ENCODE peak calls at places on chromosome 10, in seven cellular contexts. N, Q, H, P, E, R and F are unnamed samples.
A peak's percentile ranks its signal among the peaks of the same experiment; 100 is the strongest.

GRCh38 chr10:93175490-93175889 is 101.8 kb downstream of the CYP26A1 start:
- DNase-seq in N (no peak), Q (no peak), H (no peak), P (no peak), E (no peak), R (no peak), F (no peak)

GRCh38 chr10:102894491-102895213 is 23.4 kb upstream of the CNNM2 start:
- DNase-seq in N (no peak), Q (no peak), H (no peak), P (no peak), E (no peak), R (no peak), F (no peak)

GRCh38 chr10:478471-479245 is 210.8 kb downstream of the DIP2C start:
- DNase-seq in N (no peak), Q (no peak), H (no peak), P (no peak), E (no peak), R (no peak), F (no peak)

GRCh38 chr10:22597142-22597541 is 117.2 kb downstream of the PIP4K2A start:
- DNase-seq in N (peak; percentile 42), Q (peak; percentile 48), H (no peak), P (no peak), E (no peak), R (no peak), F (no peak)

GRCh38 chr10:9342865-9343450 is 1288.5 kb downstream of the GATA3 start:
- DNase-seq in N (peak; percentile 18), Q (peak; percentile 17), H (no peak), P (no peak), E (no peak), R (no peak), F (no peak)

GRCh38 chr10:113128450-113129105 is 178.5 kb downstream of the TCF7L2 start:
- DNase-seq in N (no peak), Q (no peak), H (no peak), P (no peak), E (no peak), R (no peak), F (no peak)

GRCh38 chr10:91163709-91164474 is 56.6 kb upstream of the PCGF5 start:
- DNase-seq in N (peak; percentile 80), Q (peak; percentile 45), H (peak; percentile 89), P (peak; percentile 81), E (no peak), R (no peak), F (no peak)

GRCh38 chr10:80493482-80494021 is 39.4 kb downstream of the TSPAN14 start:
- DNase-seq in N (peak; percentile 86), Q (no peak), H (no peak), P (no peak), E (no peak), R (no peak), F (no peak)

GRCh38 chr10:1179346-1180070 is 123.3 kb downstream of the WDR37 start:
- DNase-seq in N (no peak), Q (no peak), H (peak; percentile 56), P (no peak), E (no peak), R (no peak), F (no peak)

GRCh38 chr10:88439932-88440331 is 143.2 kb downstream of the RNLS start:
- DNase-seq in N (no peak), Q (no peak), H (no peak), P (no peak), E (no peak), R (no peak), F (no peak)

GRCh38 chr10:63103971-63104409 is 29.1 kb upstream of the NRBF2 start:
- DNase-seq in N (no peak), Q (no peak), H (no peak), P (no peak), E (no peak), R (no peak), F (no peak)

GRCh38 chr10:129877773-129878371 is 86.2 kb downstream of the EBF3 start:
- DNase-seq in N (no peak), Q (peak; percentile 39), H (no peak), P (no peak), E (peak; percentile 42), R (peak; percentile 65), F (no peak)

GRCh38 chr10:69364232-69364631 is 52.5 kb downstream of the TACR2 start:
- DNase-seq in N (no peak), Q (no peak), H (no peak), P (no peak), E (no peak), R (no peak), F (no peak)

GRCh38 chr10:56319386-56319785 is 41.7 kb downstream of the ZWINT start:
- DNase-seq in N (no peak), Q (peak; percentile 5), H (no peak), P (no peak), E (no peak), R (no peak), F (no peak)

GRCh38 chr10:65570143-65571010 is 1355.5 kb upstream of the LRRTM3 start:
- DNase-seq in N (peak; percentile 29), Q (no peak), H (no peak), P (peak; percentile 52), E (peak; percentile 3), R (peak; percentile 56), F (peak; percentile 80)

GRCh38 chr10:77457266-77457665 is 180.3 kb downstream of the KCNMA1 start:
- DNase-seq in N (no peak), Q (no peak), H (no peak), P (no peak), E (no peak), R (no peak), F (no peak)

GRCh38 chr10:16519908-16520861 is 1.5 kb downstream of the C1QL3 start:
- DNase-seq in N (no peak), Q (peak; percentile 40), H (peak; percentile 74), P (no peak), E (no peak), R (peak; percentile 13), F (no peak)

GRCh38 chr10:124173298-124173900 is 80.0 kb upstream of the CHST15 start:
- DNase-seq in N (no peak), Q (no peak), H (no peak), P (no peak), E (no peak), R (no peak), F (peak; percentile 20)

GRCh38 chr10:101897633-101898032 is 54.0 kb upstream of the KCNIP2 start:
- DNase-seq in N (peak; percentile 15), Q (no peak), H (no peak), P (no peak), E (no peak), R (no peak), F (no peak)

GRCh38 chr10:119517235-119518141 is 25.0 kb downstream of the RGS10 start:
- DNase-seq in N (peak; percentile 86), Q (peak; percentile 66), H (no peak), P (no peak), E (no peak), R (no peak), F (no peak)

GRCh38 chr10:29692121-29692539 is 57.4 kb upstream of the SVIL start:
- DNase-seq in N (no peak), Q (no peak), H (no peak), P (no peak), E (no peak), R (no peak), F (no peak)

GRCh38 chr10:134743-135600 is at the start of gene ZMYND11:
- DNase-seq in N (peak; percentile 8), Q (peak; percentile 84), H (peak; percentile 95), P (peak; percentile 87), E (peak; percentile 50), R (peak; percentile 64), F (peak; percentile 67)

GRCh38 chr10:43623351-43623750 is 17.1 kb downstream of the ZNF485 start:
- DNase-seq in N (no peak), Q (no peak), H (no peak), P (no peak), E (no peak), R (no peak), F (no peak)

DNA sequence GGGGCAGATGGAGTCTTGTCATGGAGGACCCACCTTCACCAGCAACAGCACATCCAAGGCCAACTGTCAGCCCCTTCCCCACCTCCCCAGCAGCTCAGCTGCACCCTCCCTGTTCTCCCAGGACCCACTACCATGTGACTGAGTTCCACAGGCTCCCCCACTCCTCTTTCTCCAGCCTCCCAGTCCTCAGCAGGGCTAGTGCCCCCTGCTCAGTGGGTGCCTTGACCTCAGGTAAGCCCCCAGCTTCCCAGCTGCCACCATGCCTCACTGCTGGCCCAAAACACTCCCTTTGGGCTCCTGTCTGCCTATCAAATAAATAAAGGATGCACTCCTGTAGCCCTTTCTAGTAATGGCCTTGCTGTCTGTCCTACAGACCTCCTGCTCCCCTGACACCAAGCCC is 174.4 kb downstream of the SLIT1 start:
- DNase-seq in N (no peak), Q (no peak), H (no peak), P (no peak), E (no peak), R (no peak), F (no peak)
- TF ChIP-seq CTCF in N (no peak), Q (no peak), H (no peak), P (no peak), E (no peak), R (no peak), F (no peak)

DNA sequence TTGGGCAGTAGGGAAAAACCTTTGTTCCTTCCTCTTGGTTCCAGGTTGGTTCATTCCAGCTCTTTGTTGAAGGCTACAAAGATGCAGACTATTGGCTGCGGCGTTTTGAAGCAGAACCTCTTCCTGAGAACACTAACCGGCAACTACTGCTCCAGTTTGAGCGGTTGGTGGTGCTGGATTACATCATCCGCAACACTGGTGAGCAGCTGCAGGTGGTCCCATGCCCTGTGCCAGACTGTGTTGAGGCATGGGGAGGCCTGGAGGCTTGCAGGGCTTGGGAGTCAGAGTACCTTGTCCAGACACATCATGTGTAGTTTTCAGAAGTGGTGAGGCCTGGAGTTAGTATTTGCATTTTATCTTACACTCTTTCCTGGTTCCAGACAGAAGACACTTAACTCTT is 16.3 kb downstream of the PI4K2A start:
- DNase-seq in N (no peak), Q (no peak), H (no peak), P (no peak), E (no peak), R (no peak), F (no peak)
- TF ChIP-seq CTCF in N (no peak), Q (no peak), H (no peak), P (no peak), E (no peak), R (no peak), F (no peak)

GRCh38 chr10:49619613-49620012 is 5.8 kb downstream of the CHAT start:
- DNase-seq in N (no peak), Q (no peak), H (no peak), P (peak; percentile 28), E (no peak), R (no peak), F (no peak)
- TF ChIP-seq CTCF in N (peak; percentile 28), Q (no peak), H (no peak), P (no peak), E (no peak), R (peak; percentile 14), F (no peak)

DNA sequence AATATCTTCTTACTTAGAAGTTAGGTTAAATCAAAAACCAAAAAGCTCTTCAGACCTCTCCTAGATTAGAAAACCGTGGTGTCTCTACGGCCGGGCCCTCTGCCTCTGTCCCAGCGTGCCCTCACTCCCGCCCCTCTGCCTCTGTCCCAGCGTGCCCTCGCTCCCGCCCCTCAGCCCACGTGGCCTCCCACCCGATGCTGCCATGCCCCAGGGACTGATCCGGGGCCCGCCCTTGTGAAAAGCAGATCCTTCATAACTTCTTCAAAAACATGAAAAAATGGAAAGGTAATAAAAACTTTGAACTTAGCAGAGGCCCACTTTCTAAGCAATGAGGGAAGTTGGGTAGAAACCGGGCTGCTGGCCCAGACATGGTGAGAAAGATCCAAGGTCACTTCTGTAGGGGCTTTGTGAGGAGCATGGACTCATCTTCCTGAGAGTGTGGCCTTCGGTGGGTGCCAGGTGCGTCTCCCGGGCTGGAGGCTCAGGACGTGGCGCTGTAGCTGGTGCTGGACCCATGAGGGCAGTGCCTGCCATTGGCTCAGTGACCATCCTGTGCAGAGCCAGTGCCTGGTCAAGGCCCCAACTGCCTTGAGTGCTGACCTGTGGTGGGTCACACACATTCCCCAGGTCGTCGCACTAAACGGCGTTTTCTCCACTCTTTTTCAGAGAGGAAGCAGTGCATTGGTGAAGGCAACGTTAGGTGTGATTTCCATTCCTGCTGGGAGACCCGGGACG is 4.9 kb upstream of the DPYSL4 start:
- DNase-seq in N (no peak), Q (no peak), H (peak; percentile 55), P (peak; percentile 38), E (no peak), R (no peak), F (no peak)
- TF ChIP-seq CTCF in N (no peak), Q (no peak), H (no peak), P (no peak), E (no peak), R (no peak), F (no peak)